ENCODE peak calls at places on chromosome 4, in nine cellular contexts. Y is adrenal gland, B is transverse colon, X is breast epithelium, S is suprapubic skin, G is esophagus squamous epithelium, H is stomach, V is HCT116, U is tibial nerve. O is an unnamed sample. For H3K9me3, the result is how much of the 10 kb centered on the place peaks cover.

GRCh38 chr4:17064959-17065358 is 166.5 kb upstream of the LDB2 start:
- DNase-seq in X (no peak), B (no peak), S (no peak), H (no peak), Y (no peak), V (no peak), U (no peak), G (no peak), O (no peak)

GRCh38 chr4:54232151-54232688 is 3.1 kb downstream of the PDGFRA start:
- DNase-seq in V (no peak), H (no peak), G (no peak), X (peak), U (no peak), S (no peak), B (no peak), Y (no peak), O (no peak)

GRCh38 chr4:83639849-83640493 is 104.1 kb downstream of the GPAT3 start:
- DNase-seq in X (peak), B (peak), G (no peak), H (peak), U (peak), Y (peak), V (peak), S (no peak), O (peak)

GRCh38 chr4:168203233-168203911 is 111.0 kb downstream of the ANXA10 start:
- DNase-seq in V (no peak), U (no peak), S (no peak), B (no peak), G (no peak), Y (no peak), H (no peak), X (no peak), O (no peak)

GRCh38 chr4:26287748-26288147 is 33.1 kb upstream of the RBPJ start:
- DNase-seq in S (no peak), U (no peak), Y (no peak), G (no peak), V (no peak), H (no peak), B (no peak), X (no peak), O (no peak)

GRCh38 chr4:38242822-38243384 is 282.7 kb downstream of the PTTG2 start:
- DNase-seq in U (no peak), H (no peak), V (no peak), X (no peak), S (no peak), G (no peak), Y (no peak), B (no peak), O (no peak)

GRCh38 chr4:19205853-19206252 is 1045.9 kb upstream of the SLIT2 start:
- DNase-seq in S (no peak), Y (no peak), X (no peak), B (no peak), G (no peak), U (no peak), H (no peak), V (no peak), O (no peak)

GRCh38 chr4:156388826-156389225 is 435.2 kb upstream of the CTSO start:
- DNase-seq in G (no peak), B (no peak), U (no peak), H (no peak), X (no peak), S (no peak), V (no peak), Y (no peak), O (no peak)

GRCh38 chr4:1003271-1004070 is 8.0 kb upstream of the FGFRL1 start:
- DNase-seq in G (no peak), Y (no peak), V (no peak), B (no peak), U (no peak), S (no peak), X (no peak), H (no peak), O (no peak)

GRCh38 chr4:1006856-1007255 is 4.6 kb upstream of the FGFRL1 start:
- DNase-seq in B (no peak), X (no peak), G (no peak), H (no peak), U (no peak), V (no peak), S (no peak), Y (no peak), O (no peak)

GRCh38 chr4:1004071-1004418 is 7.4 kb upstream of the FGFRL1 start:
- DNase-seq in G (no peak), B (no peak), X (no peak), V (no peak), Y (no peak), S (no peak), H (no peak), U (no peak), O (no peak)

GRCh38 chr4:1002631-1003251 is 8.7 kb upstream of the FGFRL1 start:
- DNase-seq in G (no peak), X (no peak), B (no peak), Y (no peak), U (no peak), V (no peak), H (no peak), S (no peak), O (no peak)

DNA sequence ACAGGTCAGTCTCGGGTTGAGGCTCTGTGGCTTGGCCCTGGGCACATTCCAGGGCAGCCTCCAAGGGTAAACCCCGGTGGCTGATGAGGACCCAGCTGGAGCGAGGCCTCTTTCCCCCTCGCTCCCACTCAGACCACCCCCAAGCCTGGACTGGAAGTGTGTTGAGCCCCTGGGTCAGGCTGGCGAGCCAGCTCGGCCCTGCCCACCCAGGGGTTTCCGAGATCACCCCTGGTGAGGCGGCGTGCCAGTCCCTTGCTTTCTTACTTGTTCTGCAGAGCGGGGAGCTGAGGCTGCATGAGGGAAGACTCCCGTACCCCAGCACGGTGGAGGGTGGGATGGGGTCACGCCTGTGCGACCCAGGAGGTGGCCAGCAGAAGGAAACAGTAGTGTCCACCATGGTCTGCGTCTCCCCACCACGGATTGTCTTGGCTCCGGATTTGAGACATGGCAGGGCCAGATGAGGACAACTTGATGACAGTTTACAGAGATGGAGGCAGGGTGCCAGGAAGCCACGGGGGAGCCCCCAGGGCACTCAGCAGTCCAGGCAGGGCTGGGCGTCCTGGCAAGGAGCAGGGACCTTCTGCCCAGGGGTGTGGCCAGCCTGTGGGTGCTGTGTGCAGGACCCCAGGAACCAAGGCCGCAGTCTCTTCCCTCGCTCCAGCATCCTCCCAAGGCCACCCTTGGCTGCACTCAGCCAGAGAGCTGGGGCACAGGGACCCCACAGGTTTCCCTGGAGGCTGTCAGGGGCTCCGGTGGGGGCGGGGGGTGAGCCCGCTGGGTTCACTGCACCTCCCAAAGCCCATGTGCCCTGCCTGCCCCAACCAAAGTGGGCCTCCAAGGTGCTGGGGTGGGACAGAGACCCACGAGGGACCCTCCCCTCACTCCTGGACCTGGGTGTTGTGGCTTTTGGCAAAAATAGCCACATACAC is 6.6 kb upstream of the FGFRL1 start:
- DNase-seq in U (no peak), H (no peak), X (no peak), G (no peak), S (no peak), Y (no peak), B (no peak), V (no peak), O (no peak)
- H3K4me3 ChIP-seq in U (no peak), H (no peak), X (no peak), G (no peak), S (no peak), Y (no peak), B (no peak), V (no peak), O (no peak)

DNA sequence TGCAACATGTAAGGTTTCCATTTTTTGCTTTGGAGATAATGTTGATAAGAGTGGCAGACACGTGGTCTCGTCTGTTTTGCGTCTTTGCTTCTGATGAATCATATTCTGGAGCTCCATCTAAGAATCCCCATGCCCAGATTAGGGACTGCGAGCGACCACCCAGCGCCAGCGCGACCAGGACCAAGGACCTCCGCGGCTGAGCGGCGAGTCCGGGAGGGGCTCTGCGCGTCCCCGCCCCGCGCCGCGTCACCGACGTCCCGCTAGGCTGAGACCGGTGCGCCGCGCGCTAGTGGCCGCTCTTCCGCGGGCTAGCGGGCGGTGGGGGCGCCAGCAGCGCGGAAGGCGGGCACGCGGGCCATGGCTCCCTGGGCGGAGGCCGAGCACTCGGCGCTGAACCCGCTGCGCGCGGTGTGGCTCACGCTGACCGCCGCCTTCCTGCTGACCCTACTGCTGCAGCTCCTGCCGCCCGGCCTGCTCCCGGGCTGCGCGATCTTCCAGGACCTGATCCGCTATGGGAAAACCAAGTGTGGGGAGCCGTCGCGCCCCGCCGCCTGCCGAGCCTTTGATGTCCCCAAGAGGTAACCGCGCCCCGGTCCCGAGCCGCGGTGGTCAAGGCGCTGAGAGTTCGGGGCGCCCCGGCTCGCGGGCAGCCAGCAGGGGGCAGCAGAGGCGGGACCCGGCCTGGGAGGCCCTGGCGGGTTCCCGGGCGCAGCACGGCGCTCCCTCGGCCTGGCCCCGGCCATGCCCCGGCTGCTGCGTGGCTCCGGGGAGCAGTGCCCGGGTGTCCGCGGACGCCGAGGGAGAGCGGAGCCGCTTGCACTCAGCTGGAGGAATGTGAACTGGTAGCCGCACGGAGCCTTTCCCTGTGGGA is at the start of gene SRD5A3:
- DNase-seq in X (peak), G (peak), S (peak), U (peak), B (peak), V (peak), Y (peak), H (peak), O (peak)
- TF ChIP-seq POLR2A in X (no peak), G (no peak), S (no peak), U (no peak), B (peak), V (peak), Y (peak), H (no peak), O (peak)

GRCh38 chr4:61762722-61763627 is 562.8 kb downstream of the ADGRL3 start:
- DNase-seq in U (no peak), H (no peak), B (no peak), S (no peak), X (no peak), G (no peak), Y (no peak), V (no peak), O (no peak)
- H3K9me3 ChIP-seq in U (under half), H (under half), B (under half), S (under half), X (under half), G (under half), Y (under half), V (under half), O (under half)

GRCh38 chr4:8163026-8163425 is 4.4 kb upstream of the ABLIM2 start:
- DNase-seq in V (no peak), G (no peak), B (no peak), Y (no peak), X (no peak), H (no peak), S (no peak), U (no peak), O (no peak)
- H3K4me3 ChIP-seq in V (no peak), G (no peak), B (no peak), Y (no peak), X (no peak), H (no peak), S (no peak), U (no peak), O (no peak)

DNA sequence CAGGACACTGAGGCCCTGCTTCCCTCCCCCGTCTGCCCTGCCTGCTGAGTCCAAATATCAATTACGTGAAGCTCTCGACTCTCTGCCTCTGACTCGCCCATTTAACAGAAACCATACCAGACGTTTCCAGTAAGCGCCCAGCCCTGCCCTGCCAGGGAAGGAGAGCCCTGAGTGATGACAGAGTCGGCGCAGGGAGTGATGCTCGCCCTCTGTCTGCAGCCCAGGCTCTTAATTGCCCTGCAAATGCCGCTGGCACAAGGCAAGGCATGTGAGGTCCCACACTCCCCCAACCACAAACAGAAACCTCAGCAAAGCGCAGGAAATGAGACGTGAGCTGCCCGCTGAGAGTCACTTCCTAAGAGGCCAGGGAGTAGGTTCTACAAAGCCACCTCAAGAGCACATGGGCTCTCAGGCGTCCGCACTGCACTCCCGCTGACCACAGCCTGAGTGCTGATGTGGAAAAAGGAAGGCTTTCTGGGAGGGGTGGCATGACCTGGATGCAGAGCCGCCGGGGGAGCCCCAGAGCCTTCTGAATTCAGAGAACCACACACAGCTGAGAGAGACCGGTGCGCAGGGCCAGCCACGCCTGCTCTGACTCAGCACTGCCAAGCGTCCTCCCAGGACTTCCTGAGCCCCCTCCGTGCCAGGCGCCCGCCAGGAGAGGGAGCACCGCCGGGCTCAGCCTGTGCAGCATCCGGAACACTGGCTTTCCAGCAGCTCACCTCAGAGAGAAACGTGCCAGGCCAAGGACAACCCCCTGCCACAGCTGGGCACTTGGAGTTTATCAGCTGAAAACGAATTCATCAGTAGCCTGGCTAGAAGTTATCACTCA is 5.3 kb downstream of the ZFYVE28 start:
- DNase-seq in H (peak), B (peak), V (peak), G (peak), Y (peak), S (no peak), X (peak), U (no peak), O (peak)
- TF ChIP-seq POLR2A in H (no peak), B (peak), V (no peak), G (no peak), Y (peak), S (no peak), X (no peak), U (no peak), O (no peak)

GRCh38 chr4:165472943-165473676 is 94.3 kb downstream of the CPE start:
- DNase-seq in S (no peak), G (no peak), Y (no peak), H (no peak), V (no peak), U (no peak), X (no peak), B (no peak), O (no peak)
- H3K9me3 ChIP-seq in S (under half), G (under half), Y (under half), H (under half), V (under half), U (under half), X (under half), B (under half), O (under half)

GRCh38 chr4:87120411-87121162 is 99.8 kb downstream of the KLHL8 start:
- DNase-seq in H (no peak), U (peak), G (no peak), X (peak), S (no peak), B (peak), Y (peak), V (no peak), O (peak)
- H3K4me3 ChIP-seq in H (no peak), U (no peak), G (peak), X (peak), S (peak), B (peak), Y (no peak), V (no peak), O (no peak)

GRCh38 chr4:18106620-18107019 is 85.1 kb upstream of the LCORL start:
- DNase-seq in V (no peak), X (no peak), Y (no peak), U (no peak), H (peak), S (no peak), G (no peak), B (peak), O (no peak)

GRCh38 chr4:18110099-18110498 is 88.5 kb upstream of the LCORL start:
- DNase-seq in V (no peak), Y (no peak), U (no peak), S (no peak), G (no peak), H (no peak), X (no peak), B (no peak), O (no peak)

GRCh38 chr4:18113710-18114331 is 92.3 kb upstream of the LCORL start:
- DNase-seq in B (no peak), H (no peak), X (no peak), Y (no peak), U (no peak), G (no peak), V (no peak), S (no peak), O (no peak)

GRCh38 chr4:18111100-18111499 is 89.5 kb upstream of the LCORL start:
- DNase-seq in U (no peak), G (no peak), Y (no peak), X (no peak), V (no peak), H (no peak), B (no peak), S (no peak), O (no peak)

DNA sequence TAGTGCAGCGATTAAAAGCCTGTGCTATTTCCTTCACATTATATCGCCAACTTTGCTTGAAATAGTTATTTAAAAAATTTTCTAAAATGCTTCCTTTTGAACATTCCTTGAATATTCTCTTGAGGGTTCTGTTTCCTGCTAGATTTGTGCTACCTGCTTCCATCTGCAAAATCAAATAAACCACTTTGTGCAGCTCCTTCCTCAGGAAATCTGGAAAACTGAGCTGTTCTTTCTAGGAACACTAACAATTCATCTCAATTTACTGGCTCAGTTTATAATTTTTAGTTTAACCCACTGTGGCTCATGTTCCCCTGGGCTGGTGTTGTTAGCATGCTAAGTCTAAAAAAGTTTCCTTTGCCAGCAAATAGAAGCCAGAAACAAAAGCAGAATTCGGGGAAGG is 88.1 kb upstream of the LCORL start:
- DNase-seq in V (no peak), G (no peak), S (no peak), Y (no peak), U (no peak), X (no peak), B (no peak), H (no peak), O (no peak)
- TF ChIP-seq POLR2A in V (no peak), G (no peak), S (no peak), Y (no peak), U (no peak), X (no peak), B (no peak), H (no peak), O (no peak)

O was measured in prostate gland.